ENCODE peak calls at places on chromosome 22, in five cellular contexts. G is astrocyte of the cerebellum; F is effector CD4-positive, alpha-beta T cell; Z is NCI-H1694 treated with DMSO at 0.1 percent for 48 hours; B is AG04450. E is an unnamed sample.
A peak's percentile ranks its signal among the peaks of the same experiment; 100 is the strongest.

GRCh38 chr22:37431811-37432707 is 4.8 kb upstream of the ELFN2 start:
- DNase-seq in G (peak; percentile 99), F (no peak), Z (no peak), B (peak; percentile 95), E (peak; percentile 99)

GRCh38 chr22:17343766-17344165 is 25.5 kb upstream of the CECR2 start:
- DNase-seq in G (no peak), F (no peak), Z (no peak), B (no peak), E (no peak)

GRCh38 chr22:39916496-39916895 is 15.6 kb downstream of the GRAP2 start:
- DNase-seq in G (no peak), F (no peak), Z (no peak), B (no peak), E (no peak)

GRCh38 chr22:44360306-44360685 is 47.5 kb upstream of the SHISAL1 start:
- DNase-seq in G (no peak), F (no peak), Z (no peak), B (no peak), E (no peak)

GRCh38 chr22:39292561-39293074 is 26.8 kb downstream of the RPL3 start:
- DNase-seq in G (peak; percentile 86), F (no peak), Z (no peak), B (peak; percentile 84), E (peak; percentile 68)

GRCh38 chr22:33476716-33477115 is 418.5 kb upstream of the SYN3 start:
- DNase-seq in G (no peak), F (no peak), Z (no peak), B (no peak), E (no peak)

GRCh38 chr22:35835998-35836691 is 118.5 kb downstream of the APOL5 start:
- DNase-seq in G (peak; percentile 83), F (no peak), Z (peak; percentile 51), B (peak; percentile 52), E (peak; percentile 72)

GRCh38 chr22:31647066-31647465 is 14.9 kb downstream of the PISD start:
- DNase-seq in G (no peak), F (no peak), Z (no peak), B (no peak), E (no peak)

GRCh38 chr22:30028731-30029130 is 51.5 kb upstream of the HORMAD2 start:
- DNase-seq in G (no peak), F (no peak), Z (no peak), B (no peak), E (no peak)

E was measured in BJ.